ENCODE peak calls at places on chromosomes 16 and 17, in four cellular contexts. One of them, this sample, is unnamed. For H3K36me3, the result is how much of the 10 kb centered on the place peaks cover.

GRCh38 chr17:40525294-40525693 is 23.9 kb upstream of the TNS4 start:
- DNase-seq in fibroblast of lung: no peak
- DNase-seq in IMR-90: no peak
- DNase-seq in ascending aorta: no peak
- DNase-seq in this sample: no peak

GRCh38 chr17:49699967-49700575 is 7.7 kb downstream of the SLC35B1 start:
- DNase-seq in fibroblast of lung: no peak
- DNase-seq in IMR-90: no peak
- DNase-seq in ascending aorta: no peak
- DNase-seq in this sample: no peak

GRCh38 chr17:7844292-7845154 is 10.3 kb upstream of the TMEM88 start:
- DNase-seq in fibroblast of lung: peak
- DNase-seq in IMR-90: peak
- DNase-seq in ascending aorta: peak
- DNase-seq in this sample: peak

GRCh38 chr16:30903596-30903995 is 7.2 kb downstream of the CTF1 start:
- DNase-seq in fibroblast of lung: no peak
- DNase-seq in IMR-90: no peak
- DNase-seq in ascending aorta: peak
- DNase-seq in this sample: no peak

GRCh38 chr17:48241770-48242497 is 134.4 kb downstream of the SNX11 start:
- DNase-seq in fibroblast of lung: no peak
- DNase-seq in IMR-90: no peak
- DNase-seq in ascending aorta: no peak
- DNase-seq in this sample: no peak

GRCh38 chr17:40453881-40454630 is 10.8 kb downstream of the IGFBP4 start:
- DNase-seq in fibroblast of lung: peak
- DNase-seq in IMR-90: peak
- DNase-seq in ascending aorta: no peak
- DNase-seq in this sample: no peak

GRCh38 chr17:54979657-54980056 is 11.1 kb downstream of the STXBP4 start:
- DNase-seq in fibroblast of lung: no peak
- DNase-seq in IMR-90: no peak
- DNase-seq in ascending aorta: no peak
- DNase-seq in this sample: no peak

GRCh38 chr16:30065943-30066881 is 652 bp downstream of the ALDOA start:
- DNase-seq in fibroblast of lung: peak
- DNase-seq in IMR-90: peak
- DNase-seq in ascending aorta: no peak
- DNase-seq in this sample: no peak

GRCh38 chr17:74493381-74493833 is 27.0 kb downstream of the CD300A start:
- DNase-seq in fibroblast of lung: peak
- DNase-seq in IMR-90: peak
- DNase-seq in ascending aorta: peak
- DNase-seq in this sample: no peak

GRCh38 chr16:19223235-19223847 is 55.3 kb downstream of the SYT17 start:
- DNase-seq in fibroblast of lung: no peak
- DNase-seq in IMR-90: peak
- DNase-seq in ascending aorta: no peak
- DNase-seq in this sample: no peak
- TF ChIP-seq CTCF in fibroblast of lung: peak
- TF ChIP-seq CTCF in IMR-90: peak
- TF ChIP-seq CTCF in ascending aorta: no peak
- TF ChIP-seq CTCF in this sample: peak

GRCh38 chr16:58481226-58481869 is 18.6 kb upstream of the NDRG4 start:
- DNase-seq in fibroblast of lung: no peak
- DNase-seq in IMR-90: no peak
- DNase-seq in ascending aorta: no peak
- DNase-seq in this sample: no peak

GRCh38 chr16:58487566-58488351 is 12.2 kb upstream of the NDRG4 start:
- DNase-seq in fibroblast of lung: peak
- DNase-seq in IMR-90: peak
- DNase-seq in ascending aorta: peak
- DNase-seq in this sample: peak

GRCh38 chr16:58488531-58488930 is 11.4 kb upstream of the NDRG4 start:
- DNase-seq in fibroblast of lung: no peak
- DNase-seq in IMR-90: no peak
- DNase-seq in ascending aorta: no peak
- DNase-seq in this sample: no peak

GRCh38 chr16:58481931-58482330 is 18.0 kb upstream of the NDRG4 start:
- DNase-seq in fibroblast of lung: peak
- DNase-seq in IMR-90: no peak
- DNase-seq in ascending aorta: no peak
- DNase-seq in this sample: no peak

GRCh38 chr16:58485184-58485887 is 14.6 kb upstream of the NDRG4 start:
- DNase-seq in fibroblast of lung: no peak
- DNase-seq in IMR-90: no peak
- DNase-seq in ascending aorta: no peak
- DNase-seq in this sample: no peak
- H3K4me3 ChIP-seq in fibroblast of lung: no peak
- H3K4me3 ChIP-seq in IMR-90: no peak
- H3K4me3 ChIP-seq in ascending aorta: no peak
- H3K4me3 ChIP-seq in this sample: no peak

GRCh38 chr16:28912558-28912957 is 12.5 kb downstream of the RABEP2 start:
- DNase-seq in fibroblast of lung: no peak
- DNase-seq in IMR-90: no peak
- DNase-seq in ascending aorta: no peak
- DNase-seq in this sample: no peak

GRCh38 chr16:28914325-28914724 is 10.7 kb downstream of the RABEP2 start:
- DNase-seq in fibroblast of lung: no peak
- DNase-seq in IMR-90: no peak
- DNase-seq in ascending aorta: no peak
- DNase-seq in this sample: no peak

GRCh38 chr16:28915181-28915580 is 9.9 kb downstream of the RABEP2 start:
- DNase-seq in fibroblast of lung: peak
- DNase-seq in IMR-90: peak
- DNase-seq in ascending aorta: no peak
- DNase-seq in this sample: no peak

GRCh38 chr16:28905800-28906372 is 19.2 kb downstream of the RABEP2 start:
- DNase-seq in fibroblast of lung: no peak
- DNase-seq in IMR-90: no peak
- DNase-seq in ascending aorta: no peak
- DNase-seq in this sample: no peak

GRCh38 chr16:28910046-28911031 is 14.7 kb downstream of the RABEP2 start:
- DNase-seq in fibroblast of lung: no peak
- DNase-seq in IMR-90: peak
- DNase-seq in ascending aorta: no peak
- DNase-seq in this sample: no peak
- H3K36me3 ChIP-seq in fibroblast of lung: under half
- H3K36me3 ChIP-seq in IMR-90: under half
- H3K36me3 ChIP-seq in ascending aorta: under half
- H3K36me3 ChIP-seq in this sample: under half

GRCh38 chr17:21253646-21254441 is 634 bp upstream of the NATD1 start:
- DNase-seq in fibroblast of lung: no peak
- DNase-seq in IMR-90: no peak
- DNase-seq in ascending aorta: no peak
- DNase-seq in this sample: no peak

GRCh38 chr17:21250719-21251305 is 2.4 kb downstream of the NATD1 start:
- DNase-seq in fibroblast of lung: no peak
- DNase-seq in IMR-90: no peak
- DNase-seq in ascending aorta: no peak
- DNase-seq in this sample: no peak

GRCh38 chr17:21251611-21252010 is 1.6 kb downstream of the NATD1 start:
- DNase-seq in fibroblast of lung: no peak
- DNase-seq in IMR-90: no peak
- DNase-seq in ascending aorta: no peak
- DNase-seq in this sample: no peak

GRCh38 chr17:21252875-21253645 is at the start of gene NATD1:
- DNase-seq in fibroblast of lung: peak
- DNase-seq in IMR-90: peak
- DNase-seq in ascending aorta: peak
- DNase-seq in this sample: peak

DNA sequence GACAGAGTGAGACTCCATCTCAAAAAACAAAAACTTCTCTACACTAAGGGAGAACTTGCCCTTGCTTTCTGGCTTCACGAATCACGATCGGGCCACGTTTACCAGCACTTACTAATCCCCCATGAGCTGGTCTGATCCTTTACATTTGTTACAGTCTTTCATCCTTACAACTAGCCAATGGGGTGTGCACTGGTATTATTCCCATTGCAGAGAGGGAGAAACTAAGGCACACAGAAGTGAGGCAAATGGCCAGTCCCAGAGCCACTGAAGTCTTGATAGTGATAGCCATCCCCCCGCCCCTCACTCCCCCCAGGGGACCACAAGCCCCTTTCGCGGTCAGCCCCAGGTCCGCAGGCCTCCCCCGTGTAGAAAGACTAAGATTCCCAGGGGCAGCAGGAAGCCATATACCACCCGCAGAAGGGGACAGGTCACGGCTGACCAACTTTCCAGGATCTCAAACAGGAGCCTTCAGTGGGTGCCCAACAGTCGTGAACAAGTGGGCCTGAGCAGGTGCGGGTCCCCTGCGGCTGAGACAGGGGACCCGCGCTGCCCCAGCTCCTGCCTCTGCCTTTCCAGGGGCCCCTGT is 828 bp downstream of the NATD1 start:
- DNase-seq in fibroblast of lung: no peak
- DNase-seq in IMR-90: no peak
- DNase-seq in ascending aorta: no peak
- DNase-seq in this sample: no peak
- TF ChIP-seq CTCF in fibroblast of lung: no peak
- TF ChIP-seq CTCF in IMR-90: no peak
- TF ChIP-seq CTCF in ascending aorta: no peak
- TF ChIP-seq CTCF in this sample: no peak

DNA sequence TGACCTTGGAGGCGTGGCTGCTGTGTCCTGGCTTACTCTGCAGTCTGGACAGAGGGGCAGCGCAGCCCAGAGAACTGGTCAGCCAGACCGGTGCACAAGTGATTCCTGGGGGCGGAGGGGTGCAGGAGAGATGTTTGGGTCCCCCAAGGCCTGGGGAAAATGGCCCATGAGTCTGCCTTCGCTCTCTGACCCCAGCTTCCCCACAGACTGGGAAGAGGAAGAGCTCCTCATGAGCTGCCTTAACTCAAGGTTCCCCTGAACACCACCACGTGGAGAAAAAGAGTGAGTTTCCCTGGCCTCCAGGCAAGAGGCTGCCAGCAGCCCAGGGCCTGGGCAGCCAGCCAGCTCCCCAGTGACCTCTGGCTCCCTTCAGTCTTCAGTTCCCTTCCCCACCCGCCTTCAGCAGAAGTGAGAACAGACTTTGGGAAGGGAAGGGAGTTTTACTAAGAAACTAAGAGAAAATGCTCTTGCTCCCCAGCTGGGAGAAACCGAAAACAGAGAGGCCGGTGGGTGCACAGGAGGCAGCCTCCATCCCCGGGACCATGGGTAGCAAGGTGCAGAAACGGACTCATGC is 2.0 kb upstream of the C17orf99 start:
- DNase-seq in fibroblast of lung: peak
- DNase-seq in IMR-90: peak
- DNase-seq in ascending aorta: peak
- DNase-seq in this sample: no peak
- H3K4me3 ChIP-seq in fibroblast of lung: no peak
- H3K4me3 ChIP-seq in IMR-90: no peak
- H3K4me3 ChIP-seq in ascending aorta: no peak
- H3K4me3 ChIP-seq in this sample: no peak